ENCODE peak calls at places on chromosomes 6 and 20, in five cellular contexts. O, V, U, C and K are unnamed samples.

GRCh38 chr20:51768759-51769517 is 748 bp upstream of the ATP9A start:
- DNase-seq in O (no peak), V (peak), U (no peak), C (no peak), K (no peak)

GRCh38 chr6:139449611-139450000 is 75.2 kb upstream of the CITED2 start:
- DNase-seq in O (no peak), V (no peak), U (no peak), C (no peak), K (peak)

GRCh38 chr6:52373294-52373693 is 11.3 kb downstream of the PAQR8 start:
- DNase-seq in O (no peak), V (no peak), U (no peak), C (no peak), K (no peak)

GRCh38 chr6:116397960-116398359 is 27.2 kb downstream of the DSE start:
- DNase-seq in O (no peak), V (no peak), U (no peak), C (no peak), K (peak)

GRCh38 chr20:46631212-46631869 is 19.9 kb downstream of the SLC13A3 start:
- DNase-seq in O (peak), V (no peak), U (no peak), C (no peak), K (no peak)

GRCh38 chr6:134640975-134641429 is 308.9 kb downstream of the ALDH8A1 start:
- DNase-seq in O (peak), V (peak), U (peak), C (peak), K (peak)

GRCh38 chr6:157107915-157108651 is 215.2 kb downstream of the TMEM242 start:
- DNase-seq in O (no peak), V (no peak), U (no peak), C (no peak), K (peak)

GRCh38 chr6:60952500-60952899 is 1333.5 kb downstream of the KHDRBS2 start:
- DNase-seq in O (no peak), V (no peak), U (no peak), C (no peak), K (no peak)

GRCh38 chr6:89369009-89369408 is 16.5 kb upstream of the UBE2J1 start:
- DNase-seq in O (peak), V (peak), U (peak), C (peak), K (peak)

GRCh38 chr6:44487611-44488010 is 100.1 kb downstream of the CDC5L start:
- DNase-seq in O (no peak), V (no peak), U (no peak), C (no peak), K (no peak)

GRCh38 chr6:131728296-131728939 is 17.6 kb upstream of the CTAGE9 start:
- DNase-seq in O (no peak), V (no peak), U (no peak), C (no peak), K (no peak)

GRCh38 chr6:164477126-164477525 is 832.3 kb downstream of the C6orf118 start:
- DNase-seq in O (no peak), V (no peak), U (no peak), C (no peak), K (no peak)

GRCh38 chr6:8415913-8416312 is 19.4 kb downstream of the SLC35B3 start:
- DNase-seq in O (no peak), V (no peak), U (no peak), C (no peak), K (no peak)

GRCh38 chr20:41436679-41437078 is 70.1 kb upstream of the EMILIN3 start:
- DNase-seq in O (no peak), V (no peak), U (no peak), C (no peak), K (peak)

GRCh38 chr6:163416640-163417253 is 2.2 kb downstream of the QKI start:
- DNase-seq in O (no peak), V (no peak), U (peak), C (peak), K (peak)

GRCh38 chr6:124854338-124854922 is 107.8 kb upstream of the RNF217 start:
- DNase-seq in O (no peak), V (no peak), U (no peak), C (no peak), K (no peak)

GRCh38 chr20:25300496-25301170 is 52.7 kb downstream of the PYGB start:
- DNase-seq in O (no peak), V (no peak), U (peak), C (no peak), K (peak)
- TF ChIP-seq CTCF in O (no peak), V (no peak), U (no peak), C (no peak), K (peak)

GRCh38 chr6:26103770-26104456 is 16.7 kb downstream of the HFE start:
- DNase-seq in O (peak), V (peak), U (peak), C (peak), K (peak)
- TF ChIP-seq CTCF in O (peak), V (no peak), U (peak), C (peak), K (peak)

GRCh38 chr20:24632581-24632980 is 163.2 kb downstream of the SYNDIG1 start:
- DNase-seq in O (no peak), V (no peak), U (no peak), C (no peak), K (no peak)
- TF ChIP-seq CTCF in O (no peak), V (no peak), U (no peak), C (no peak), K (no peak)

GRCh38 chr20:62192635-62193034 is 9.8 kb downstream of the MTG2 start:
- DNase-seq in O (peak), V (peak), U (peak), C (no peak), K (no peak)
- TF ChIP-seq CTCF in O (no peak), V (no peak), U (no peak), C (no peak), K (no peak)

DNA sequence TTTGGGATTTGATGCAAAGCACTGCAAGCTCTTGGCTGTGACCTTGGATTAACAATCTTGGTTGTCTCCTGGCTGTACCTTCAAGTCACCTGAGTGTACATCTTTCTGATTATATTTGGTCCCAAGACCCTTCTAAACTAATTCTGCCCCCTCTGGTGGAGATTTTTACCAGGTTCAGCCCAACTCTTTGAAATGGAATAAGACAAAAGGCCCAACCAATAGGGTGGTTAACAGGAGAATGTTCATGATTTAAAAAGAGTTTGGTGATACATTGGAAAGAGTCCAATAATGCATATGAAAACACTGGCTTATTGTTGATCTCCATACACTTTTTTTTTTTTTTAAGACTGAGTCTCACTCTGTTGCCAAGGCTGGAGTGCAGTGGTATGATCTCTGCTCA is 77.5 kb upstream of the CD83 start:
- DNase-seq in O (no peak), V (no peak), U (no peak), C (no peak), K (no peak)
- TF ChIP-seq CTCF in O (no peak), V (no peak), U (no peak), C (no peak), K (peak)

GRCh38 chr6:24761193-24761835 is 13.4 kb upstream of the GMNN start:
- DNase-seq in O (no peak), V (no peak), U (no peak), C (peak), K (no peak)

GRCh38 chr6:24761851-24762250 is 12.9 kb upstream of the GMNN start:
- DNase-seq in O (no peak), V (no peak), U (no peak), C (no peak), K (no peak)

GRCh38 chr6:24768361-24768760 is 6.4 kb upstream of the GMNN start:
- DNase-seq in O (no peak), V (no peak), U (no peak), C (no peak), K (no peak)

GRCh38 chr6:24763578-24763977 is 11.2 kb upstream of the GMNN start:
- DNase-seq in O (no peak), V (no peak), U (no peak), C (no peak), K (no peak)

GRCh38 chr6:24766685-24767462 is 7.9 kb upstream of the GMNN start:
- DNase-seq in O (no peak), V (no peak), U (no peak), C (no peak), K (peak)
- TF ChIP-seq CTCF in O (peak), V (peak), U (peak), C (no peak), K (peak)